ENCODE peak calls at places on chromosomes 1 and 21, in five cellular contexts. Q is mucosa of descending colon, I is endodermal cell, J is OCI-LY7, D is heart right ventricle. O is an unnamed sample.

GRCh38 chr1:168293372-168293771 is 12.7 kb downstream of the TBX19 start:
- DNase-seq in Q (no peak), I (no peak), J (no peak), D (no peak), O (no peak)

GRCh38 chr1:91557039-91557690 is 56.5 kb downstream of the CDC7 start:
- DNase-seq in Q (no peak), I (no peak), J (no peak), D (no peak), O (no peak)

GRCh38 chr1:11977625-11978024 is 2.6 kb upstream of the MFN2 start:
- DNase-seq in Q (no peak), I (no peak), J (no peak), D (no peak), O (no peak)

GRCh38 chr1:234600418-234601216 is 9.4 kb downstream of the IRF2BP2 start:
- DNase-seq in Q (peak), I (no peak), J (peak), D (peak), O (peak)

GRCh38 chr1:164588388-164589341 is 29.7 kb downstream of the PBX1 start:
- DNase-seq in Q (peak), I (peak), J (no peak), D (peak), O (peak)

GRCh38 chr1:201115390-201115937 is 3.2 kb upstream of the CACNA1S start:
- DNase-seq in Q (no peak), I (no peak), J (no peak), D (no peak), O (no peak)

GRCh38 chr1:4596486-4596885 is 57.9 kb upstream of the AJAP1 start:
- DNase-seq in Q (no peak), I (no peak), J (no peak), D (no peak), O (no peak)

GRCh38 chr21:34091607-34092006 is 18.2 kb downstream of the MRPS6 start:
- DNase-seq in Q (no peak), I (no peak), J (peak), D (no peak), O (no peak)

GRCh38 chr1:59692591-59692990 is 122.2 kb upstream of the HOOK1 start:
- DNase-seq in Q (no peak), I (no peak), J (no peak), D (no peak), O (peak)

GRCh38 chr21:38267136-38267535 is 10.3 kb downstream of the KCNJ15 start:
- DNase-seq in Q (no peak), I (no peak), J (no peak), D (no peak), O (peak)

GRCh38 chr1:242055921-242056320 is 57.0 kb upstream of the MAP1LC3C start:
- DNase-seq in Q (no peak), I (no peak), J (no peak), D (no peak), O (no peak)

GRCh38 chr21:43339668-43340067 is 87.3 kb downstream of the SIK1 start:
- DNase-seq in Q (no peak), I (no peak), J (no peak), D (peak), O (no peak)

GRCh38 chr1:241979071-241979470 is 19.8 kb downstream of the MAP1LC3C start:
- DNase-seq in Q (no peak), I (no peak), J (no peak), D (no peak), O (no peak)

GRCh38 chr1:89972024-89972423 is 22.9 kb upstream of the ZNF326 start:
- DNase-seq in Q (no peak), I (no peak), J (no peak), D (no peak), O (no peak)

GRCh38 chr1:28173151-28173979 is 3.1 kb downstream of the PTAFR start:
- DNase-seq in Q (no peak), I (peak), J (peak), D (no peak), O (no peak)

GRCh38 chr1:163650624-163651023 is 328.9 kb downstream of the NUF2 start:
- DNase-seq in Q (no peak), I (no peak), J (no peak), D (no peak), O (no peak)

GRCh38 chr21:42688841-42689371 is 35.5 kb downstream of the PDE9A start:
- DNase-seq in Q (peak), I (peak), J (no peak), D (no peak), O (no peak)

GRCh38 chr1:67889940-67890567 is 56.8 kb upstream of the GNG12 start:
- DNase-seq in Q (no peak), I (no peak), J (no peak), D (peak), O (peak)

GRCh38 chr1:9843576-9843945 is 19.8 kb upstream of the CLSTN1 start:
- DNase-seq in Q (peak), I (peak), J (no peak), D (no peak), O (no peak)

GRCh38 chr1:39190096-39190495 is 14.4 kb upstream of the MACF1 start:
- DNase-seq in Q (no peak), I (no peak), J (no peak), D (no peak), O (no peak)

GRCh38 chr1:160978510-160978927 is 23.9 kb upstream of the ITLN2 start:
- DNase-seq in Q (no peak), I (no peak), J (no peak), D (no peak), O (no peak)

GRCh38 chr1:18537386-18538306 is 56.9 kb downstream of the KLHDC7A start:
- DNase-seq in Q (no peak), I (peak), J (no peak), D (no peak), O (no peak)

GRCh38 chr1:162846256-162847212 is 14.4 kb downstream of the CCDC190 start:
- DNase-seq in Q (no peak), I (no peak), J (no peak), D (no peak), O (no peak)

GRCh38 chr1:244077473-244078220 is 26.6 kb downstream of the ZBTB18 start:
- DNase-seq in Q (no peak), I (peak), J (no peak), D (no peak), O (peak)

GRCh38 chr1:1777950-1778826 is at the start of gene NADK:
- DNase-seq in Q (peak), I (peak), J (peak), D (peak), O (peak)

GRCh38 chr21:28704746-28705145 is 287.9 kb downstream of the LTN1 start:
- DNase-seq in Q (no peak), I (no peak), J (no peak), D (peak), O (no peak)

GRCh38 chr1:173523329-173523728 is 46.2 kb downstream of the PRDX6 start:
- DNase-seq in Q (no peak), I (no peak), J (no peak), D (no peak), O (no peak)

GRCh38 chr1:155979525-155980343 is 1.4 kb upstream of the ARHGEF2 start:
- DNase-seq in Q (peak), I (no peak), J (peak), D (peak), O (peak)

GRCh38 chr1:155981266-155982088 is 3.1 kb upstream of the ARHGEF2 start:
- DNase-seq in Q (peak), I (no peak), J (peak), D (no peak), O (peak)

GRCh38 chr1:155984341-155984740 is 6.0 kb upstream of the ARHGEF2 start:
- DNase-seq in Q (peak), I (peak), J (no peak), D (no peak), O (no peak)

GRCh38 chr1:155982106-155982505 is 3.8 kb upstream of the ARHGEF2 start:
- DNase-seq in Q (peak), I (no peak), J (no peak), D (no peak), O (no peak)

GRCh38 chr1:155983191-155984023 is 5.1 kb upstream of the ARHGEF2 start:
- DNase-seq in Q (peak), I (peak), J (peak), D (peak), O (peak)
- H3K4me3 ChIP-seq in Q (no peak), I (no peak), J (peak), D (peak), O (peak)

DNA sequence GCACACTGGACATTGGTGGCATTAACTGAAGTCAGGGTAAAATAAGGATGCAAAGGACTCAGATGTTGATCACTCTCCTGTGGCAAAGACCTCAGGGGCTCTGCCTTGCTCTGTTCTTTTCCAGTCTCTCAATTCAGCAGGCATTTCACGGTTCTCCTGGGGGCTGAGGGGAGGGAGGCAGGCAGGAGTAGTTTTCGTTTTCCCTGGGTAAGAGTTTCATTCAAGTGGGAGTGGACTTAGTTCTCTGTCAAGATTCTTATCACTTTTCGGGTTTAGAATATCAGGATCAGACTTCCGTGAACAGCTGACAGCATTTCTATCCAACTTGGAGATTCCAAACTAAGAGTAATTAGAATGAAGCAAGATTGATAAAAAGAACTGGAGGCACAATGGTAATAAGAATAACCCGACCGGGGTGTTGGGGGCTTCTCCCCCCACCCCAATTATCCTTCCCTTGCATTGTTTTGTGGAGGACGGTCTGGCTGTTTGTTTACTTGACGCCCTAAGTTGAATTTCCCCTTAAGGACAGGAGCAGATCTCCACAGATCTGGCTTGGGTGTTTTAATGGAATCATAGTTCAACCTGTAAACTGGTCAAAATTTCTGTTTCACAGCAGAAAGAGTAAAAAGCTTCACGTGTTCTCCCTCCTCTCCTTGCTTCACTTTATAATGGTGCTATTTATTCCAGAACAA is 2.4 kb upstream of the ATF3 start:
- DNase-seq in Q (no peak), I (peak), J (no peak), D (no peak), O (no peak)
- H3K4me3 ChIP-seq in Q (no peak), I (peak), J (no peak), D (peak), O (no peak)

DNA sequence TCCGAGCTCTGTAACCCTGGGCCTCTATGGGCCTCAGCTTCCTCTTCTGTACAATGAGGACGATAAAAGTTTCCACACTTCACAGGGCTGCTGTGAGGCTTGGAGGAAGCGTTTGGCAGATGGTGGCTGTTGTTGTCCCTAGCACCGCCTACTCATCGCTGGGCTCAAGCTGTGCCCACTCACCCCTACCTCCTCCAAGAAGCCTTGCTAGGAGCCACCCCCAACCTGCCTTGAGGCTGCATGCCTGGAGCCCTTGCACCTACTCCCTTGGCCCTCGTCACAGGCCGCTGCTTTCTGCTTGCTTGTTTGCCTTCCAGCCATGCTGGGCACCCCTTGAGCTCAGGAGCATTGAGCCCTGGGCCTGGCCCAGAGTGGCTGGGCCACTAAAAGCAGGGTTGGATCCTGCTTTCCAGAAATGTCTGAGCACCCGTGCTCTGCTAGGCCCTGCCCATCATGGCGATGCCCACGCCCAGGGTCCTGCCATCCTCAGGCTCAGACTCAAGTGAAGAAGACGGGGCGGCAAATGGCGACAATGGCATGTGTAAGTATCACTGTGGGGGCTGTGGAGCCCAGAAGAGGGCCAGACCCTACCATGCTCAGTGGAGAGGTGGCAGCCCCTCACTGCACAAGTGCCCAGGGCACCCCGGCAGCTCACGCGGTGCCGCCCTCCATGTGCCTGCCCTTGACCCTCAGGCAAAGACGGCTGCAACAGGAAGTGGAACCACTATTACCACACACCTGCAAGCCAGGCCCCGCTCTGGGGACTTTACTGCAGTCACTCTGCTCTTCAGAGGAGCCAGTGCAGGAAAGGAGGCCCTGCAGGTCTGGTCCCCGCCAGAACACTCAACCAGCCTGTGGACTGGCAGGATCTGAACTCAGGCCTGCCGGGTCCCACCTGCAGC is 9.5 kb downstream of the SH3BGRL3 start:
- DNase-seq in Q (peak), I (no peak), J (peak), D (no peak), O (no peak)
- H3K4me3 ChIP-seq in Q (no peak), I (no peak), J (peak), D (no peak), O (no peak)

GRCh38 chr21:31905444-31906400 is 32.9 kb downstream of the HUNK start:
- DNase-seq in Q (no peak), I (no peak), J (no peak), D (no peak), O (peak)

GRCh38 chr21:31909153-31909771 is 36.4 kb downstream of the HUNK start:
- DNase-seq in Q (no peak), I (peak), J (no peak), D (no peak), O (no peak)

GRCh38 chr21:31909772-31910470 is 37.1 kb downstream of the HUNK start:
- DNase-seq in Q (no peak), I (no peak), J (no peak), D (no peak), O (no peak)

GRCh38 chr21:31911138-31911907 is 38.5 kb downstream of the HUNK start:
- DNase-seq in Q (no peak), I (peak), J (no peak), D (no peak), O (peak)

GRCh38 chr21:31908106-31909031 is 35.5 kb downstream of the HUNK start:
- DNase-seq in Q (peak), I (peak), J (no peak), D (no peak), O (peak)
- H3K4me3 ChIP-seq in Q (no peak), I (no peak), J (no peak), D (no peak), O (no peak)

DNA sequence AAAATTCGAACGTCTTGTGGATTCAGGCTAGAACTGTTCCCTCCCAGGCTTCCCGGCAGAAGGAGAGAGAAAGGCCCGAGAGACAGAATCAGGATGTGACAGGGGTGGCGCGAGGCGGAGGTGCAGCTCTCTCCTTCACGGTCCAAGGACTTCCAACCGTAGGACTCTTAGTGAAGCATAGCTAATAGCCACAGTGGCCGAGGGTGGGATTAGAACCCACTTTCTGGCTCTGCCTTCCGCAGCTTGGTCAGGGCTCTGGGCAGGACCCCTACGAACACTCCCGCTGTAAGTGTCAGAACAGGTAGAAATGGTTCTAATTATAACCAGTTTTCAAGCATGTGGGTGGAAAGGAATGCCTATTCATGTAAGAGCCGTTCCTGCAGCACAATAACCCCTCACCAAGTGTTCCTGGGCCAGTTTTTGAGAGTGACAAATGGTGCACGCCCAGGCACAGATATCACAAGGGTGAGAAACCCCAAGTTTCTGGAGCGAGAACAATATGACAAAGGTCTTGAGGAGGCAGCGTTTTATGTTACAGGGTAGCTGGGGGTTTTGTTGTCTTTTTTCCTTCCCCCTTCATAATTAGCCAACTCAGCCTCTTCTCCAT is 86.4 kb downstream of the SYF2 start:
- DNase-seq in Q (no peak), I (no peak), J (peak), D (no peak), O (no peak)
- H3K4me3 ChIP-seq in Q (no peak), I (no peak), J (peak), D (no peak), O (no peak)

GRCh38 chr1:169915150-169915549 is 21.5 kb upstream of the SCYL3 start:
- DNase-seq in Q (no peak), I (no peak), J (no peak), D (no peak), O (no peak)
- H3K4me3 ChIP-seq in Q (no peak), I (no peak), J (no peak), D (no peak), O (no peak)

GRCh38 chr1:155880856-155881255 is 21.5 kb downstream of the SYT11 start:
- DNase-seq in Q (no peak), I (no peak), J (no peak), D (no peak), O (no peak)
- H3K4me3 ChIP-seq in Q (no peak), I (no peak), J (no peak), D (no peak), O (no peak)

O was measured in MG63.